ENCODE peak calls at places on chromosomes 3 and 15, in nine cellular contexts. One of them, this sample, is unnamed.

GRCh38 chr3:15042936-15043335 is 22.2 kb downstream of the MRPS25 start:
- DNase-seq in MV-4-11: no peak
- DNase-seq in stimulated activated CD4-positive, alpha-beta T cell treated with anti-CD3 and anti-CD28 coated beads, TNF-alpha, amount 100 ng/mL, for 1 hour: no peak
- DNase-seq in sciatic nerve: no peak
- DNase-seq in neural progenitor cell: no peak
- DNase-seq in progenitor cell of endocrine pancreas: no peak
- DNase-seq in anterior cingulate cortex: no peak
- DNase-seq in activated CD8-positive, alpha-beta memory T cell treated with anti-CD3 and anti-CD28 coated beads, Interleukin-2, amount 10 ng/mL, durations not matched to agents 7 days and 5 days: no peak
- DNase-seq in Calu3: no peak
- DNase-seq in this sample: no peak

GRCh38 chr15:94972314-94972713 is 741.0 kb downstream of the MCTP2 start:
- DNase-seq in MV-4-11: no peak
- DNase-seq in stimulated activated CD4-positive, alpha-beta T cell treated with anti-CD3 and anti-CD28 coated beads, TNF-alpha, amount 100 ng/mL, for 1 hour: no peak
- DNase-seq in sciatic nerve: no peak
- DNase-seq in neural progenitor cell: peak
- DNase-seq in progenitor cell of endocrine pancreas: no peak
- DNase-seq in anterior cingulate cortex: no peak
- DNase-seq in activated CD8-positive, alpha-beta memory T cell treated with anti-CD3 and anti-CD28 coated beads, Interleukin-2, amount 10 ng/mL, durations not matched to agents 7 days and 5 days: no peak
- DNase-seq in Calu3: no peak
- DNase-seq in this sample: no peak

GRCh38 chr15:33565099-33565498 is 254.3 kb downstream of the RYR3 start:
- DNase-seq in MV-4-11: no peak
- DNase-seq in stimulated activated CD4-positive, alpha-beta T cell treated with anti-CD3 and anti-CD28 coated beads, TNF-alpha, amount 100 ng/mL, for 1 hour: no peak
- DNase-seq in sciatic nerve: no peak
- DNase-seq in neural progenitor cell: no peak
- DNase-seq in progenitor cell of endocrine pancreas: no peak
- DNase-seq in anterior cingulate cortex: no peak
- DNase-seq in activated CD8-positive, alpha-beta memory T cell treated with anti-CD3 and anti-CD28 coated beads, Interleukin-2, amount 10 ng/mL, durations not matched to agents 7 days and 5 days: no peak
- DNase-seq in Calu3: no peak
- DNase-seq in this sample: no peak

GRCh38 chr3:151798476-151798875 is 15.4 kb upstream of the AADAC start:
- DNase-seq in MV-4-11: no peak
- DNase-seq in stimulated activated CD4-positive, alpha-beta T cell treated with anti-CD3 and anti-CD28 coated beads, TNF-alpha, amount 100 ng/mL, for 1 hour: no peak
- DNase-seq in sciatic nerve: no peak
- DNase-seq in neural progenitor cell: no peak
- DNase-seq in progenitor cell of endocrine pancreas: no peak
- DNase-seq in anterior cingulate cortex: no peak
- DNase-seq in activated CD8-positive, alpha-beta memory T cell treated with anti-CD3 and anti-CD28 coated beads, Interleukin-2, amount 10 ng/mL, durations not matched to agents 7 days and 5 days: no peak
- DNase-seq in Calu3: no peak
- DNase-seq in this sample: no peak

GRCh38 chr3:72210248-72210647 is 425.3 kb upstream of the PROK2 start:
- DNase-seq in MV-4-11: no peak
- DNase-seq in stimulated activated CD4-positive, alpha-beta T cell treated with anti-CD3 and anti-CD28 coated beads, TNF-alpha, amount 100 ng/mL, for 1 hour: no peak
- DNase-seq in sciatic nerve: no peak
- DNase-seq in neural progenitor cell: no peak
- DNase-seq in progenitor cell of endocrine pancreas: no peak
- DNase-seq in anterior cingulate cortex: no peak
- DNase-seq in activated CD8-positive, alpha-beta memory T cell treated with anti-CD3 and anti-CD28 coated beads, Interleukin-2, amount 10 ng/mL, durations not matched to agents 7 days and 5 days: no peak
- DNase-seq in Calu3: no peak
- DNase-seq in this sample: no peak

GRCh38 chr15:69712999-69713398 is 260.4 kb downstream of the RPLP1 start:
- DNase-seq in MV-4-11: peak
- DNase-seq in stimulated activated CD4-positive, alpha-beta T cell treated with anti-CD3 and anti-CD28 coated beads, TNF-alpha, amount 100 ng/mL, for 1 hour: no peak
- DNase-seq in sciatic nerve: no peak
- DNase-seq in neural progenitor cell: no peak
- DNase-seq in progenitor cell of endocrine pancreas: no peak
- DNase-seq in anterior cingulate cortex: no peak
- DNase-seq in activated CD8-positive, alpha-beta memory T cell treated with anti-CD3 and anti-CD28 coated beads, Interleukin-2, amount 10 ng/mL, durations not matched to agents 7 days and 5 days: no peak
- DNase-seq in Calu3: peak
- DNase-seq in this sample: no peak

GRCh38 chr3:155428558-155428957 is 135.1 kb upstream of the STRIT1 start:
- DNase-seq in MV-4-11: no peak
- DNase-seq in stimulated activated CD4-positive, alpha-beta T cell treated with anti-CD3 and anti-CD28 coated beads, TNF-alpha, amount 100 ng/mL, for 1 hour: no peak
- DNase-seq in sciatic nerve: no peak
- DNase-seq in neural progenitor cell: no peak
- DNase-seq in progenitor cell of endocrine pancreas: no peak
- DNase-seq in anterior cingulate cortex: no peak
- DNase-seq in activated CD8-positive, alpha-beta memory T cell treated with anti-CD3 and anti-CD28 coated beads, Interleukin-2, amount 10 ng/mL, durations not matched to agents 7 days and 5 days: no peak
- DNase-seq in Calu3: no peak
- DNase-seq in this sample: no peak

GRCh38 chr3:161273589-161274218 is 52.6 kb downstream of the NMD3 start:
- DNase-seq in MV-4-11: peak
- DNase-seq in stimulated activated CD4-positive, alpha-beta T cell treated with anti-CD3 and anti-CD28 coated beads, TNF-alpha, amount 100 ng/mL, for 1 hour: no peak
- DNase-seq in sciatic nerve: no peak
- DNase-seq in neural progenitor cell: peak
- DNase-seq in progenitor cell of endocrine pancreas: no peak
- DNase-seq in anterior cingulate cortex: no peak
- DNase-seq in activated CD8-positive, alpha-beta memory T cell treated with anti-CD3 and anti-CD28 coated beads, Interleukin-2, amount 10 ng/mL, durations not matched to agents 7 days and 5 days: no peak
- DNase-seq in Calu3: peak
- DNase-seq in this sample: no peak

GRCh38 chr15:88243895-88244787 is 12.4 kb downstream of the NTRK3 start:
- DNase-seq in MV-4-11: no peak
- DNase-seq in stimulated activated CD4-positive, alpha-beta T cell treated with anti-CD3 and anti-CD28 coated beads, TNF-alpha, amount 100 ng/mL, for 1 hour: no peak
- DNase-seq in sciatic nerve: no peak
- DNase-seq in neural progenitor cell: peak
- DNase-seq in progenitor cell of endocrine pancreas: no peak
- DNase-seq in anterior cingulate cortex: no peak
- DNase-seq in activated CD8-positive, alpha-beta memory T cell treated with anti-CD3 and anti-CD28 coated beads, Interleukin-2, amount 10 ng/mL, durations not matched to agents 7 days and 5 days: no peak
- DNase-seq in Calu3: peak
- DNase-seq in this sample: no peak

GRCh38 chr3:108489776-108490175 is 20.6 kb downstream of the MYH15 start:
- DNase-seq in MV-4-11: peak
- DNase-seq in stimulated activated CD4-positive, alpha-beta T cell treated with anti-CD3 and anti-CD28 coated beads, TNF-alpha, amount 100 ng/mL, for 1 hour: peak
- DNase-seq in sciatic nerve: no peak
- DNase-seq in neural progenitor cell: peak
- DNase-seq in progenitor cell of endocrine pancreas: no peak
- DNase-seq in anterior cingulate cortex: no peak
- DNase-seq in activated CD8-positive, alpha-beta memory T cell treated with anti-CD3 and anti-CD28 coated beads, Interleukin-2, amount 10 ng/mL, durations not matched to agents 7 days and 5 days: peak
- DNase-seq in Calu3: peak
- DNase-seq in this sample: peak

GRCh38 chr15:66997212-66997611 is 68.2 kb upstream of the SMAD3 start:
- DNase-seq in MV-4-11: no peak
- DNase-seq in stimulated activated CD4-positive, alpha-beta T cell treated with anti-CD3 and anti-CD28 coated beads, TNF-alpha, amount 100 ng/mL, for 1 hour: no peak
- DNase-seq in sciatic nerve: no peak
- DNase-seq in neural progenitor cell: no peak
- DNase-seq in progenitor cell of endocrine pancreas: no peak
- DNase-seq in anterior cingulate cortex: no peak
- DNase-seq in activated CD8-positive, alpha-beta memory T cell treated with anti-CD3 and anti-CD28 coated beads, Interleukin-2, amount 10 ng/mL, durations not matched to agents 7 days and 5 days: no peak
- DNase-seq in Calu3: peak
- DNase-seq in this sample: no peak

GRCh38 chr15:101146118-101146702 is 105.6 kb downstream of the CHSY1 start:
- DNase-seq in MV-4-11: no peak
- DNase-seq in stimulated activated CD4-positive, alpha-beta T cell treated with anti-CD3 and anti-CD28 coated beads, TNF-alpha, amount 100 ng/mL, for 1 hour: no peak
- DNase-seq in sciatic nerve: no peak
- DNase-seq in neural progenitor cell: no peak
- DNase-seq in progenitor cell of endocrine pancreas: no peak
- DNase-seq in anterior cingulate cortex: no peak
- DNase-seq in activated CD8-positive, alpha-beta memory T cell treated with anti-CD3 and anti-CD28 coated beads, Interleukin-2, amount 10 ng/mL, durations not matched to agents 7 days and 5 days: no peak
- DNase-seq in Calu3: no peak
- DNase-seq in this sample: no peak

GRCh38 chr15:65333441-65333820 is 29.0 kb downstream of the RNU5B-1 start:
- DNase-seq in MV-4-11: no peak
- DNase-seq in stimulated activated CD4-positive, alpha-beta T cell treated with anti-CD3 and anti-CD28 coated beads, TNF-alpha, amount 100 ng/mL, for 1 hour: no peak
- DNase-seq in sciatic nerve: no peak
- DNase-seq in neural progenitor cell: no peak
- DNase-seq in progenitor cell of endocrine pancreas: no peak
- DNase-seq in anterior cingulate cortex: no peak
- DNase-seq in activated CD8-positive, alpha-beta memory T cell treated with anti-CD3 and anti-CD28 coated beads, Interleukin-2, amount 10 ng/mL, durations not matched to agents 7 days and 5 days: no peak
- DNase-seq in Calu3: no peak
- DNase-seq in this sample: no peak

GRCh38 chr3:196357905-196358304 is 19.7 kb upstream of the TM4SF19 start:
- DNase-seq in MV-4-11: no peak
- DNase-seq in stimulated activated CD4-positive, alpha-beta T cell treated with anti-CD3 and anti-CD28 coated beads, TNF-alpha, amount 100 ng/mL, for 1 hour: no peak
- DNase-seq in sciatic nerve: no peak
- DNase-seq in neural progenitor cell: no peak
- DNase-seq in progenitor cell of endocrine pancreas: no peak
- DNase-seq in anterior cingulate cortex: no peak
- DNase-seq in activated CD8-positive, alpha-beta memory T cell treated with anti-CD3 and anti-CD28 coated beads, Interleukin-2, amount 10 ng/mL, durations not matched to agents 7 days and 5 days: peak
- DNase-seq in Calu3: no peak
- DNase-seq in this sample: no peak

GRCh38 chr3:163939926-163940325 is 1138.4 kb downstream of the SI start:
- DNase-seq in MV-4-11: no peak
- DNase-seq in stimulated activated CD4-positive, alpha-beta T cell treated with anti-CD3 and anti-CD28 coated beads, TNF-alpha, amount 100 ng/mL, for 1 hour: no peak
- DNase-seq in sciatic nerve: no peak
- DNase-seq in neural progenitor cell: peak
- DNase-seq in progenitor cell of endocrine pancreas: no peak
- DNase-seq in anterior cingulate cortex: no peak
- DNase-seq in activated CD8-positive, alpha-beta memory T cell treated with anti-CD3 and anti-CD28 coated beads, Interleukin-2, amount 10 ng/mL, durations not matched to agents 7 days and 5 days: no peak
- DNase-seq in Calu3: peak
- DNase-seq in this sample: no peak

GRCh38 chr15:82952156-82953081 is at the start of gene HOMER2:
- DNase-seq in MV-4-11: no peak
- DNase-seq in stimulated activated CD4-positive, alpha-beta T cell treated with anti-CD3 and anti-CD28 coated beads, TNF-alpha, amount 100 ng/mL, for 1 hour: no peak
- DNase-seq in sciatic nerve: peak
- DNase-seq in neural progenitor cell: peak
- DNase-seq in progenitor cell of endocrine pancreas: peak
- DNase-seq in anterior cingulate cortex: peak
- DNase-seq in activated CD8-positive, alpha-beta memory T cell treated with anti-CD3 and anti-CD28 coated beads, Interleukin-2, amount 10 ng/mL, durations not matched to agents 7 days and 5 days: no peak
- DNase-seq in Calu3: peak
- DNase-seq in this sample: no peak

GRCh38 chr3:145219355-145220196 is 941.4 kb downstream of the PLOD2 start:
- DNase-seq in MV-4-11: no peak
- DNase-seq in stimulated activated CD4-positive, alpha-beta T cell treated with anti-CD3 and anti-CD28 coated beads, TNF-alpha, amount 100 ng/mL, for 1 hour: no peak
- DNase-seq in sciatic nerve: no peak
- DNase-seq in neural progenitor cell: no peak
- DNase-seq in progenitor cell of endocrine pancreas: no peak
- DNase-seq in anterior cingulate cortex: no peak
- DNase-seq in activated CD8-positive, alpha-beta memory T cell treated with anti-CD3 and anti-CD28 coated beads, Interleukin-2, amount 10 ng/mL, durations not matched to agents 7 days and 5 days: no peak
- DNase-seq in Calu3: peak
- DNase-seq in this sample: no peak